ENCODE peak calls at places on chromosomes 16 and 17, in seven cellular contexts. D, U, H, S, J, E and G are unnamed samples.
A peak's percentile ranks its signal among the peaks of the same experiment; 100 is the strongest.

GRCh38 chr16:83954577-83955016 is 1.6 kb downstream of the OSGIN1 start:
- DNase-seq in E (peak; percentile 77), H (peak; percentile 54), J (peak; percentile 83), D (peak; percentile 38), S (peak; percentile 56), U (peak; percentile 85), G (peak; percentile 82)

GRCh38 chr16:46830417-46830901 is 521 bp downstream of the C16orf87 start:
- DNase-seq in S (peak; percentile 46), H (no peak), D (no peak), J (peak; percentile 92), U (no peak), E (peak; percentile 24), G (no peak)

GRCh38 chr17:41633498-41634197 is 9.3 kb upstream of the KRT17 start:
- DNase-seq in D (no peak), J (no peak), H (no peak), S (no peak), U (no peak), E (no peak), G (no peak)

GRCh38 chr17:82221341-82221902 is 7.4 kb upstream of the SLC16A3 start:
- DNase-seq in H (no peak), U (no peak), E (no peak), D (no peak), S (no peak), J (no peak), G (no peak)

GRCh38 chr17:80671823-80672105 is 127.1 kb downstream of the RPTOR start:
- DNase-seq in J (no peak), S (no peak), U (no peak), H (no peak), D (no peak), E (no peak), G (no peak)

GRCh38 chr17:76893623-76894358 is 25.6 kb downstream of the MGAT5B start:
- DNase-seq in E (peak; percentile 23), H (no peak), J (no peak), U (no peak), S (no peak), D (no peak), G (no peak)

GRCh38 chr16:1533443-1533951 is at the start of gene TMEM204:
- DNase-seq in S (peak; percentile 38), U (no peak), J (peak; percentile 86), H (no peak), E (peak; percentile 58), D (peak; percentile 78), G (peak; percentile 95)

GRCh38 chr17:56786989-56787482 is 46.7 kb downstream of the C17orf67 start:
- DNase-seq in S (no peak), H (peak; percentile 90), J (no peak), D (peak; percentile 98), E (peak; percentile 74), U (peak; percentile 73), G (no peak)

GRCh38 chr17:32876414-32877163 is at the start of gene MYO1D:
- DNase-seq in E (peak; percentile 55), H (peak; percentile 46), S (peak; percentile 79), D (no peak), J (peak; percentile 89), U (peak; percentile 45), G (peak; percentile 74)

GRCh38 chr16:81061855-81062608 is 15.0 kb downstream of the C16orf46 start:
- DNase-seq in S (no peak), U (no peak), J (no peak), D (no peak), E (no peak), H (no peak), G (no peak)

GRCh38 chr17:16872836-16873653 is 98.9 kb downstream of the TNFRSF13B start:
- DNase-seq in H (peak; percentile 45), D (no peak), U (no peak), S (peak; percentile 45), E (no peak), J (peak; percentile 78), G (no peak)

GRCh38 chr17:16519021-16519420 is 27.0 kb upstream of the LRRC75A start:
- DNase-seq in H (no peak), D (no peak), U (no peak), E (no peak), S (no peak), J (no peak), G (no peak)

GRCh38 chr17:60277258-60277657 is 114.7 kb downstream of the USP32 start:
- DNase-seq in E (no peak), J (no peak), U (no peak), D (no peak), H (no peak), S (no peak), G (no peak)

GRCh38 chr17:82648761-82649474 is 674 bp upstream of the WDR45B start:
- DNase-seq in S (peak; percentile 43), H (no peak), E (peak; percentile 68), D (no peak), U (no peak), J (peak; percentile 93), G (peak; percentile 87)

GRCh38 chr17:9052921-9053320 is 31.6 kb downstream of the NTN1 start:
- DNase-seq in D (no peak), S (no peak), U (no peak), E (no peak), J (no peak), H (no peak), G (no peak)

GRCh38 chr16:82185012-82185411 is 15.0 kb upstream of the MPHOSPH6 start:
- DNase-seq in U (no peak), H (no peak), D (no peak), E (no peak), J (no peak), S (no peak), G (no peak)

GRCh38 chr17:17682737-17683675 is 1.7 kb downstream of the RAI1 start:
- DNase-seq in U (no peak), H (no peak), J (peak; percentile 89), E (peak; percentile 81), D (peak; percentile 91), S (peak; percentile 75), G (peak; percentile 88)

GRCh38 chr17:56977673-56978395 is at the start of gene SCPEP1:
- DNase-seq in J (peak; percentile 95), U (peak; percentile 79), E (peak; percentile 87), S (peak; percentile 87), D (peak; percentile 70), H (peak; percentile 60), G (peak; percentile 94)

GRCh38 chr16:79613009-79613408 is 12.5 kb upstream of the MAF start:
- DNase-seq in J (no peak), D (no peak), U (no peak), E (no peak), S (no peak), H (no peak), G (no peak)

GRCh38 chr16:87829988-87830672 is 39.2 kb downstream of the SLC7A5 start:
- DNase-seq in U (no peak), S (no peak), E (no peak), H (no peak), J (no peak), D (no peak), G (no peak)

GRCh38 chr16:87830673-87831420 is 38.5 kb downstream of the SLC7A5 start:
- DNase-seq in S (no peak), U (no peak), J (no peak), H (no peak), E (no peak), D (no peak), G (no peak)

GRCh38 chr16:87832137-87832527 is 37.2 kb downstream of the SLC7A5 start:
- DNase-seq in U (no peak), D (no peak), E (no peak), S (no peak), H (no peak), J (no peak), G (no peak)

GRCh38 chr16:87832759-87833502 is 36.4 kb downstream of the SLC7A5 start:
- DNase-seq in E (no peak), S (no peak), H (no peak), J (peak; percentile 86), U (no peak), D (no peak), G (no peak)

GRCh38 chr16:87831421-87832136 is 37.7 kb downstream of the SLC7A5 start:
- DNase-seq in E (no peak), J (no peak), U (no peak), D (no peak), S (no peak), H (no peak), G (no peak)
- TF ChIP-seq POLR2A in E (no peak), J (no peak), U (no peak), D (no peak), S (no peak), H (no peak), G (no peak)

GRCh38 chr17:38424297-38424972 is 3.8 kb upstream of the ARHGAP23 start:
- DNase-seq in J (no peak), U (no peak), E (no peak), D (no peak), H (no peak), S (no peak), G (no peak)
- H3K4me1 ChIP-seq in J (peaks cover 16% of the 10 kb centered on the region), U (peaks cover 22% of the 10 kb centered on the region), E (peaks cover 27% of the 10 kb centered on the region), D (peaks cover 27% of the 10 kb centered on the region), H (peaks cover 34% of the 10 kb centered on the region), S (peaks cover 37% of the 10 kb centered on the region), G (peaks cover 74% of the 10 kb centered on the region)

DNA sequence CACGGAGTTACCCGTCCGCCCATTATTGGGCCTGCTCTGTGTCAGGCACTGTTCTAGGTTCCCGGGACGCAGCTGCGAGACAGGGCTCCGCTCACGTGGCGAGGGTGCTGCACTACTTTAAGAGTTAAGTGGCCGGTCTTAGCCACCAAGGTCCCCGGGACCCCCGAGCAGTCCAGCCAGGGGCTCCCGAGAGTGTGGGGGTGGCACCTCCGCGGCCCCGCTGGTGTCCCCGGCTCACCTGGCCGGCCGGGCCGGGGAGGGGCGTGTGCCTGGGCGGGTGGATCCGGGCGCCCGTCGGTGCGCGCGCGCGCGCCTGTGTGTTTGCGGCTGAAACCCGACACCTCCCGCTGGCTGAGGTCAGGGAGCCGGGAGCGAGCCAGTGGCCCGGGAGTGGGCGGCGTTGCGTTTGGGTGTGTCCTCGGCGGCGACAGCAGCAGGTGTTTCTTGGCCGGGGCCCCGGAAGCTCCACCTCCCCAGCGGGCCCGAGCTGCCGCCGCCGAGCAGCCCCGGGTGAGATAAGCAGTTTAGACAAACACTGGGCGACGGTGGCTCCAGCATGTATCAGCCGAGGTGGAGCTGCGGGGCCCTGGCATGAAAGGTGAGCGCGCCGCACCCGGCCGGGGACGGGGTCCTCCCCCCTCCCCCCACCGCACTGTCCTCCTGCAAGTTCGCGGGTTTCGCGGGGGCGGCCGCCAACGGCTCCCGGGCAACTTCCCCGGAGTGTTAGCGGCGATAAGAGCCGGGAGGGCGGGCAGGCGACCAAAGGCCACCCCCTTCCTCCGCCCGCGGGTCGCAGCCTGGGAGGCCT is at the start of gene GSE1:
- DNase-seq in S (peak; percentile 99), U (peak; percentile 96), E (peak; percentile 96), D (peak; percentile 68), J (peak; percentile 93), H (peak; percentile 96), G (peak; percentile 96)
- TF ChIP-seq POLR2A in S (peak; percentile 84), U (peak; percentile 76), E (peak; percentile 65), D (no peak), J (no peak), H (peak; percentile 58), G (no peak)

GRCh38 chr16:68284847-68285246 is 20.5 kb downstream of the SLC7A6 start:
- DNase-seq in E (no peak), S (no peak), J (peak; percentile 89), U (no peak), H (no peak), D (no peak), G (no peak)

GRCh38 chr16:68285683-68286082 is 21.4 kb downstream of the SLC7A6 start:
- DNase-seq in J (no peak), E (no peak), D (no peak), H (no peak), S (no peak), U (no peak), G (no peak)

GRCh38 chr16:68282064-68282452 is 17.7 kb downstream of the SLC7A6 start:
- DNase-seq in E (no peak), J (no peak), D (no peak), H (no peak), U (no peak), S (no peak), G (no peak)

GRCh38 chr16:68283346-68283745 is 19.0 kb downstream of the SLC7A6 start:
- DNase-seq in H (no peak), E (no peak), S (no peak), J (no peak), U (no peak), D (no peak), G (no peak)

GRCh38 chr16:68283840-68284595 is 19.7 kb downstream of the SLC7A6 start:
- DNase-seq in H (no peak), E (peak; percentile 26), J (no peak), D (no peak), U (no peak), S (no peak), G (no peak)
- H3K4me1 ChIP-seq in H (peaks cover 7% of the 10 kb centered on the region), E (peaks cover 54% of the 10 kb centered on the region), J (peaks cover 59% of the 10 kb centered on the region), D (peaks cover 11% of the 10 kb centered on the region), U (peaks cover 76% of the 10 kb centered on the region), S (peaks cover 30% of the 10 kb centered on the region), G (no peaks in the 10 kb centered on the region)